ENCODE peak calls at places on chromosomes 11 and 22, in five cellular contexts. One of them, this sample, is unnamed.

GRCh38 chr11:6472934-6473333 is 807 bp downstream of the TRIM3 start:
- DNase-seq in MG63: no peak
- DNase-seq in pancreas: no peak
- DNase-seq in GM23248: no peak
- DNase-seq in psoas muscle: no peak
- DNase-seq in this sample: no peak

GRCh38 chr22:46798041-46798365 is 35.6 kb downstream of the TBC1D22A start:
- DNase-seq in MG63: no peak
- DNase-seq in pancreas: no peak
- DNase-seq in GM23248: no peak
- DNase-seq in psoas muscle: no peak
- DNase-seq in this sample: no peak

GRCh38 chr22:22685586-22685985 is 41.2 kb downstream of the GGTLC2 start:
- DNase-seq in MG63: no peak
- DNase-seq in pancreas: no peak
- DNase-seq in GM23248: no peak
- DNase-seq in psoas muscle: no peak
- DNase-seq in this sample: no peak

GRCh38 chr11:70431611-70432010 is 33.3 kb downstream of the CTTN start:
- DNase-seq in MG63: no peak
- DNase-seq in pancreas: no peak
- DNase-seq in GM23248: no peak
- DNase-seq in psoas muscle: no peak
- DNase-seq in this sample: no peak

GRCh38 chr11:76824980-76825725 is 35.6 kb upstream of the ACER3 start:
- DNase-seq in MG63: peak; percentile 89
- DNase-seq in pancreas: no peak
- DNase-seq in GM23248: peak; percentile 78
- DNase-seq in psoas muscle: no peak
- DNase-seq in this sample: no peak

GRCh38 chr11:103903005-103903404 is 133.4 kb upstream of the DDI1 start:
- DNase-seq in MG63: no peak
- DNase-seq in pancreas: no peak
- DNase-seq in GM23248: no peak
- DNase-seq in psoas muscle: no peak
- DNase-seq in this sample: no peak

GRCh38 chr11:111521132-111521531 is 6.6 kb downstream of the HOATZ start:
- DNase-seq in MG63: no peak
- DNase-seq in pancreas: no peak
- DNase-seq in GM23248: peak; percentile 20
- DNase-seq in psoas muscle: no peak
- DNase-seq in this sample: no peak

GRCh38 chr11:119484741-119485605 is 62.0 kb upstream of the THY1 start:
- DNase-seq in MG63: no peak
- DNase-seq in pancreas: no peak
- DNase-seq in GM23248: no peak
- DNase-seq in psoas muscle: no peak
- DNase-seq in this sample: no peak

GRCh38 chr11:130872961-130873360 is 43.3 kb downstream of the SNX19 start:
- DNase-seq in MG63: no peak
- DNase-seq in pancreas: no peak
- DNase-seq in GM23248: peak; percentile 95
- DNase-seq in psoas muscle: no peak
- DNase-seq in this sample: no peak

GRCh38 chr11:12102588-12103410 is 7.6 kb upstream of the MICAL2 start:
- DNase-seq in MG63: no peak
- DNase-seq in pancreas: no peak
- DNase-seq in GM23248: no peak
- DNase-seq in psoas muscle: no peak
- DNase-seq in this sample: no peak

GRCh38 chr11:118152020-118152551 is 537 bp downstream of the SCN4B start:
- DNase-seq in MG63: no peak
- DNase-seq in pancreas: no peak
- DNase-seq in GM23248: no peak
- DNase-seq in psoas muscle: no peak
- DNase-seq in this sample: no peak

GRCh38 chr11:118870396-118871343 is 13.0 kb upstream of the CXCR5 start:
- DNase-seq in MG63: no peak
- DNase-seq in pancreas: peak; percentile 46
- DNase-seq in GM23248: peak; percentile 44
- DNase-seq in psoas muscle: no peak
- DNase-seq in this sample: peak; percentile 65

GRCh38 chr11:27705873-27706820 is 5.9 kb upstream of the BDNF start:
- DNase-seq in MG63: no peak
- DNase-seq in pancreas: no peak
- DNase-seq in GM23248: peak; percentile 56
- DNase-seq in psoas muscle: no peak
- DNase-seq in this sample: no peak

GRCh38 chr11:124915541-124916369 is 3.3 kb upstream of the HEPN1 start:
- DNase-seq in MG63: no peak
- DNase-seq in pancreas: no peak
- DNase-seq in GM23248: peak; percentile 65
- DNase-seq in psoas muscle: no peak
- DNase-seq in this sample: no peak

GRCh38 chr11:17561466-17562001 is 14.5 kb downstream of the OTOG start:
- DNase-seq in MG63: no peak
- DNase-seq in pancreas: no peak
- DNase-seq in GM23248: no peak
- DNase-seq in psoas muscle: no peak
- DNase-seq in this sample: no peak

GRCh38 chr11:57566564-57567209 is 785 bp downstream of the UBE2L6 start:
- DNase-seq in MG63: no peak
- DNase-seq in pancreas: no peak
- DNase-seq in GM23248: peak; percentile 55
- DNase-seq in psoas muscle: no peak
- DNase-seq in this sample: no peak

GRCh38 chr11:15912291-15912690 is 444.1 kb downstream of the SOX6 start:
- DNase-seq in MG63: no peak
- DNase-seq in pancreas: no peak
- DNase-seq in GM23248: no peak
- DNase-seq in psoas muscle: no peak
- DNase-seq in this sample: no peak

GRCh38 chr22:40567626-40568328 is 68.7 kb downstream of the MRTFA start:
- DNase-seq in MG63: no peak
- DNase-seq in pancreas: no peak
- DNase-seq in GM23248: no peak
- DNase-seq in psoas muscle: no peak
- DNase-seq in this sample: no peak

GRCh38 chr11:68632802-68633201 is 51.5 kb upstream of the GAL start:
- DNase-seq in MG63: peak; percentile 20
- DNase-seq in pancreas: no peak
- DNase-seq in GM23248: peak; percentile 65
- DNase-seq in psoas muscle: no peak
- DNase-seq in this sample: no peak

GRCh38 chr22:38860291-38861169 is 11.5 kb downstream of the CBX6 start:
- DNase-seq in MG63: no peak
- DNase-seq in pancreas: no peak
- DNase-seq in GM23248: no peak
- DNase-seq in psoas muscle: no peak
- DNase-seq in this sample: no peak

GRCh38 chr11:32706985-32707736 is 87.3 kb downstream of the CCDC73 start:
- DNase-seq in MG63: no peak
- DNase-seq in pancreas: no peak
- DNase-seq in GM23248: peak; percentile 85
- DNase-seq in psoas muscle: no peak
- DNase-seq in this sample: no peak

GRCh38 chr11:6617315-6617781 is 1.9 kb downstream of the TPP1 start:
- DNase-seq in MG63: no peak
- DNase-seq in pancreas: no peak
- DNase-seq in GM23248: peak; percentile 59
- DNase-seq in psoas muscle: no peak
- DNase-seq in this sample: no peak

GRCh38 chr22:37293172-37293571 is 10.9 kb downstream of the CYTH4 start:
- DNase-seq in MG63: no peak
- DNase-seq in pancreas: no peak
- DNase-seq in GM23248: no peak
- DNase-seq in psoas muscle: no peak
- DNase-seq in this sample: no peak

GRCh38 chr11:119516060-119516459 is 93.1 kb upstream of the THY1 start:
- DNase-seq in MG63: no peak
- DNase-seq in pancreas: no peak
- DNase-seq in GM23248: no peak
- DNase-seq in psoas muscle: no peak
- DNase-seq in this sample: no peak

DNA sequence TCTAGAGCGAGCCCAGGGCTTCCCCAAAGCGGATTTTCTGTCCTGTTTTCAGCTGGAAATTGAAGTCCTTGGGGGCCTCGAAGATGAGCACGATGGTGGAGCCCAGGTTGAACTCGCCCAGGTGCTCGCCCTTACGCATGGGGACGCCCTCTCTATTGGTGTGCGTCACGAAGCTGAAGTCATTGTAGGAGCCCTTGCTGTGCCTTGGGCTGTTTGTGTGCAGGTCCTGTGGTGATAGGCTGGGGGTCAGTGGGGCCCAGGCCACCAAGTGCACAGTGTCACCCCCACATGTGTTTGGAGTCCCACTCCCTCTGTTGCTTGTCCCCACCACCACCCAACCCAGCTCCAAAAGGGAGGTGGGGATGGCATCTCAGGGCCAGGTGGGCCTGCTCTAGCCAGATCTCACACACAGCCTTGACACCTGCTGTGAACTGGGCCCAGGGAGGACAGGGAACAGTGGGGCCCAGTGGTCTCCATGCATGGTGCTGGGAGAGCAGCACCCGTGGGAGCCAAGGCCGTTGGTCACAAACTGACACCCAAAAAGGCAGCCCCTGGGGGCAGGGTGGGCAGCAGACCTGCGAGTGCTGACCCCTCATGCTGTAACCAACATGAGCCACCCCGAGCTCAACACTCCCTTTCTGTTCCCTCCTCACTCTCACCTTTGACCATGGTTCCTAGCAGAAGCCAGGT is 42.3 kb downstream of the PISD start:
- DNase-seq in MG63: no peak
- DNase-seq in pancreas: no peak
- DNase-seq in GM23248: no peak
- DNase-seq in psoas muscle: no peak
- DNase-seq in this sample: no peak
- H3K36me3 ChIP-seq in MG63: peaks cover 20% of the 10 kb centered on the region
- H3K36me3 ChIP-seq in pancreas: peaks cover 8% of the 10 kb centered on the region
- H3K36me3 ChIP-seq in GM23248: no peaks in the 10 kb centered on the region
- H3K36me3 ChIP-seq in psoas muscle: no peaks in the 10 kb centered on the region
- H3K36me3 ChIP-seq in this sample: peaks cover 59% of the 10 kb centered on the region

GRCh38 chr22:36027960-36028645 is 521 bp downstream of the RBFOX2 start:
- DNase-seq in MG63: no peak
- DNase-seq in pancreas: no peak
- DNase-seq in GM23248: no peak
- DNase-seq in psoas muscle: peak; percentile 49
- DNase-seq in this sample: peak; percentile 6
- H3K27me3 ChIP-seq in MG63: no peaks in the 10 kb centered on the region
- H3K27me3 ChIP-seq in pancreas: no peaks in the 10 kb centered on the region
- H3K27me3 ChIP-seq in GM23248: no peaks in the 10 kb centered on the region
- H3K27me3 ChIP-seq in psoas muscle: no peaks in the 10 kb centered on the region
- H3K27me3 ChIP-seq in this sample: no peaks in the 10 kb centered on the region

DNA sequence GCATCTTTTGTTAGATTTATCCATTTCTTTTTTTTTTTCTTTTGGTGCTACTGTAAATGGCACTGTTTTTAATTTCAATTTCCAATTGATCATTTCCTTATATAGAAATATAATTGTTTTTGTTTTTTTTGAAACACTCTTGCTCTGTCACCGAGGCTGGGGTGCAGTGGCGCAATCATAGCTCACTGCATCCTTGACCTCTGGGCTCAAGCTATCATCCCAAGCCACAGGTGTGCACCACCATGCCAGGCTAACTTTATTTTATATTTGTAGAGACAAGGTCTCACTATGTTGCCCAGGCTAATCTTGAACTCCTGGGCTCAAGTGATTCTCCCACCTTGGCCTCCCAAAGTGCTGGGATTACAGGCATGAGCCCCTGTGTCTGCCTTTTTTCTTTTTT is 16.4 kb downstream of the FRMD8 start:
- DNase-seq in MG63: no peak
- DNase-seq in pancreas: no peak
- DNase-seq in GM23248: no peak
- DNase-seq in psoas muscle: no peak
- DNase-seq in this sample: no peak
- H3K36me3 ChIP-seq in MG63: peaks cover 46% of the 10 kb centered on the region
- H3K36me3 ChIP-seq in pancreas: peaks cover 26% of the 10 kb centered on the region
- H3K36me3 ChIP-seq in GM23248: peaks cover 29% of the 10 kb centered on the region
- H3K36me3 ChIP-seq in psoas muscle: peaks cover 2% of the 10 kb centered on the region
- H3K36me3 ChIP-seq in this sample: peaks cover 33% of the 10 kb centered on the region

DNA sequence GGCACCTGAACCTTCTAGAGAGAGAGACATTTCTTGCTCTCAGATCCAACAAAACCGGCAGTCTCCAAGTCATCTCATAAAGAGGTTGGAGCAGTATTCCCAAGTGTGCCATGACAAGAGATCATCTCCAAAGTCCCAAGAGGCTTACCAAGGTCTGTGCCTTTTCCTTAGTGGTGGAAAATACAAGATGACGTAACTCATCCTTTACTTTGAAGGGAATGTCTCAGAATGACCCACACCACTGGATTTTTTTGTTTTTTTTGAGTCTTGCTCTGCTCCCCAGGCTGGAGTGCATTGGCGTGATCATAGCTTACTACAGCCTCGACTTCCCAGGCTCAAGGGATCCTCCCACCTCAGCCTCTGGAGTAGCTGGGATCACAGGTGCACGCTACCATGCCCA is 71.0 kb upstream of the SLC22A12 start:
- DNase-seq in MG63: no peak
- DNase-seq in pancreas: no peak
- DNase-seq in GM23248: no peak
- DNase-seq in psoas muscle: no peak
- DNase-seq in this sample: no peak
- H3K27me3 ChIP-seq in MG63: peaks cover 70% of the 10 kb centered on the region
- H3K27me3 ChIP-seq in pancreas: no peaks in the 10 kb centered on the region
- H3K27me3 ChIP-seq in GM23248: peaks cover 22% of the 10 kb centered on the region
- H3K27me3 ChIP-seq in psoas muscle: no peaks in the 10 kb centered on the region
- H3K27me3 ChIP-seq in this sample: peaks cover 1% of the 10 kb centered on the region

This sample was measured in GM06990.